ENCODE peak calls at places on chromosomes 1 and 21, in five cellular contexts. H is dorsolateral prefrontal cortex, S is Peyer's patch, J is DND-41, R is psoas muscle. E is an unnamed sample.

GRCh38 chr1:12614402-12615165 is 3.4 kb downstream of the DHRS3 start:
- DNase-seq in H (no peak), S (no peak), J (no peak), R (no peak), E (no peak)

GRCh38 chr1:205934788-205935187 is 8.5 kb downstream of the SLC26A9 start:
- DNase-seq in H (no peak), S (no peak), J (no peak), R (no peak), E (no peak)

GRCh38 chr1:53616511-53616910 is 122.5 kb downstream of the GLIS1 start:
- DNase-seq in H (no peak), S (no peak), J (no peak), R (no peak), E (no peak)

GRCh38 chr1:20578062-20578461 is 10.8 kb upstream of the CDA start:
- DNase-seq in H (no peak), S (no peak), J (no peak), R (no peak), E (no peak)

GRCh38 chr1:201999625-202000238 is 10.7 kb upstream of the ELF3 start:
- DNase-seq in H (peak), S (peak), J (peak), R (no peak), E (peak)

GRCh38 chr1:67174716-67175284 is 8.5 kb downstream of the IL23R start:
- DNase-seq in H (no peak), S (no peak), J (no peak), R (no peak), E (no peak)

GRCh38 chr21:37032877-37033471 is 26.5 kb downstream of the RIPPLY3 start:
- DNase-seq in H (peak), S (no peak), J (no peak), R (no peak), E (no peak)

GRCh38 chr1:172472495-172472894 is 28.6 kb upstream of the PIGC start:
- DNase-seq in H (no peak), S (no peak), J (no peak), R (no peak), E (no peak)

GRCh38 chr1:58089898-58090535 is 456.5 kb downstream of the OMA1 start:
- DNase-seq in H (no peak), S (no peak), J (peak), R (no peak), E (no peak)

GRCh38 chr1:168688679-168689657 is 40.0 kb downstream of the DPT start:
- DNase-seq in H (no peak), S (no peak), J (no peak), R (no peak), E (no peak)

GRCh38 chr1:187762109-187762508 is 933.4 kb downstream of the PLA2G4A start:
- DNase-seq in H (no peak), S (no peak), J (no peak), R (no peak), E (no peak)

GRCh38 chr21:42721341-42721824 is 68.0 kb downstream of the PDE9A start:
- DNase-seq in H (no peak), S (peak), J (no peak), R (no peak), E (no peak)

GRCh38 chr1:218347713-218348627 is 2.8 kb downstream of the TGFB2 start:
- DNase-seq in H (no peak), S (no peak), J (no peak), R (no peak), E (no peak)

GRCh38 chr1:218347316-218347712 is 2.2 kb downstream of the TGFB2 start:
- DNase-seq in H (no peak), S (no peak), J (no peak), R (no peak), E (no peak)

GRCh38 chr1:218349365-218350021 is 4.4 kb downstream of the TGFB2 start:
- DNase-seq in H (no peak), S (no peak), J (no peak), R (no peak), E (no peak)

GRCh38 chr1:218350022-218350525 is 4.9 kb downstream of the TGFB2 start:
- DNase-seq in H (no peak), S (no peak), J (no peak), R (no peak), E (no peak)

DNA sequence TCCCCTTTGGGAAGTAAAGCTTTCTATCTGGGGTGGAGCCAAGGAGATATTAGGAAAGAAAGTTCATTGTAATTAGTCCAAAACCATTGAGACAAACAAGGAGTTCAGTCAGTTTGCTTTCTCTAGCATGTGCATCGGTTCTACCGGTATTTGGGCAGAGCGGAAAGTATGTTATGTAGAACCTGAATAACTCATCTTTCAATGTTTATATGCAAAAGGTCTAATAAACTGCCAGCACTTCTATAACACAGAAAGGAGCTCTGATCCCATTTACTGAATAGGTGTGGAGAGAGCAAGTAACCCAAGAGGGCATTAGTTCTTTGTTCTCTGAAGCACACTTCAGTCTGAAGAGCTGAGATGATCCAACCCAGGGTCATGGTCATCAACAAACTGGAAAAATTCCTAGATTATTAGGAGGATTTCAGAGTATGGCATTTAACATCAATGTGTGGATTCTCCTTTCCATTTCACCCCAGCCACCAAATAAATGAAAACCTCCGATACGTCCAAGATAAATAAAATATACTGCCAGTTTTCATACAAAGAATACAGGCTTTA is 3.6 kb downstream of the TGFB2 start:
- DNase-seq in H (no peak), S (no peak), J (no peak), R (no peak), E (no peak)
- H3K27ac ChIP-seq in H (peak), S (peak), J (no peak), R (peak), E (peak)

DNA sequence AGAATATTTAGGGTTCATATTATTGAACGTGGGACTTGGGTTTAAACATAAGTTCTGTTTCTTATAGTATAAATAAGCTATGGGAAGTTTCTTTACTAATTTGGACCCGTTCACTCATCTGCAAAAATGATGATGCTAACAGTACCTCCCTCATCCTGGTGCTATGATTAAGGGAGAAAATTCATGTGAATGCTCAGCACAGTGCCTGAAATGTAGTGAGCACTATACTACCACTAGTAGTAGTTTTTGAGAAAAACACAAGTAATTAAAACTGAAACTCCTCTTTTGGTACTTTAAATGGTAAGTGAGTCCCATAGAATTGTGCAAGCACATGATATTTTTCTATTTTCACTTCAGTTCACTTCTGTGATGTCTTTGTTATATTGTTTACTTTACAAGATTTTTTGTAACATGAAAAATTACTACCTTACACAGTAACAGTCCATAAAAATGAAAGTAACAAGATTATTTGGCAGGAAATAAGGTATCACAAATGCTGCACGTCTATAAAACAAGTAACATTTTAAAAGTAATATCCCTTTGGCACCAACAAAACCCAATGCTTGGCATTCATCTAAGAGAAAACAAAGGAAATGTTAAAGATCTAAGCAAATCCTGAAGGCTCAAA is 11.3 kb upstream of the PTPRC start:
- DNase-seq in H (no peak), S (no peak), J (no peak), R (no peak), E (no peak)
- H3K4me3 ChIP-seq in H (no peak), S (no peak), J (no peak), R (no peak), E (no peak)

DNA sequence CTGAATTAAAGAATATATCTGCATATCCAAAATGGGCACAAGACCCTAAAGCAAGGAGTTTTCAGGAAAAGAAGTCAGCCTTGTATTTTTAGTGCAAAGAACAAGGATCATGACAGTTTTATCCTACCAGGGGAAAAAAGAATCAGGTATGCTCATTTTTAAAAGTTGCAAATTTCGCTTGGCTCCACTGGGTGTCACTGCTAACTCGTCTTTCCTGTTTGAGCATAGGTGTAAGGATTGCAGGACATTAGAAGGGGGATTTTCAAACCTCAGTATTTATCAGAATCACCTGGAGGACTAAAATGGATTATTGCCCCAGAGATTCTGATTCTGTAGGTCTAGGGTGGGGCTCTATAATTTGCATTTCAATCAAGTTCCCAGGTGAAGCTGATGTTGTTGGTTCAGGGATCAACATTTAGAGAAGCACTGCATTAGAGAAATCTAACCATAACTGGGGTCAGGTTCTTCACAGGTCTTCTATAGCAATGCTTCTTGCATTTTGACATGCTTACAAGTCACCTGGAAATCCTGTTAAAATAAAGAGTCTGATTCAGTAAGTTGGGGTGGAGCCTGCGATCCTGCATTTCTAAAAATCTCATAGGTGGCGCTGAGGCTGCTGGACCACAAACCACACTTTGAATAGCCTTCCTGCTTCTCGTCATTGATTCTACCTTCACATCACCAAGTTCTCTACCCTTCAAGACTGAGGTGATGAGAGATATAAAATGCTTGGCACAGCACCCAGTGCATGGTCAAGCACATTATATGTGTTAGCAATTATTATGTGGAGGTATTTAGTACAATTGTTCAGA is 39.6 kb downstream of the NUF2 start:
- DNase-seq in H (no peak), S (no peak), J (no peak), R (no peak), E (no peak)
- TF ChIP-seq CTCF in H (peak), S (peak), J (peak), R (peak), E (no peak)

DNA sequence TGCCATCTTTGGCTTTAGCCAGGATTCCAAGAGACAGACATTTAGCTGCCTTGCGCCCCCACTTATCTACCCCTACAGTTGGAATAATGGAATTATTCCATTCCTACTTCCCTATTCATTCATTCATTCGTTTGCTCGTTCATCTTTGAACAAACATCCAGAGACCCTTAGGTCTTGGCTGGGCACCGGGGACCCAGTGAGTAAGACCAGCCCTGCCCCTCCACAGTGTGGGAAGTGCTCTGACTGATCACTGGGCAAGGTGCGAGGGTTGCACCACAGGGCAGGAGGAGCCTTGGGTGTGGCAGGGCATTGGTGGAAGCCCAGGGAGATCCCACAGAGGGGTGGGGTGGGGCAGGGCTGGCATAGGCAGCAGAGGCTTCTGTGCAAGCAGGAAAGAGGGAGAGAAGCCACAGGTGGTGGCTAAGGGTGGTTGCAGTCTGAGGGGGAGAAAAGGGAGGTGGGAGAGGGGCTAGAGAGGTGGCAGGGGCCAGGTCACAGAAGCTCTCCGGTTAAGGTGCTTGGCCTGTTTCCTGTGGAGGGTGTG is 35.0 kb upstream of the TMEM61 start:
- DNase-seq in H (no peak), S (peak), J (no peak), R (no peak), E (no peak)
- H3K27ac ChIP-seq in H (no peak), S (no peak), J (no peak), R (no peak), E (no peak)

E was measured in heart right ventricle.